ENCODE peak calls at places on chromosomes 7 and 10, in five cellular contexts. V, L, Q, C and R are unnamed samples.

GRCh38 chr7:37342665-37343471 is 105.8 kb downstream of the ELMO1 start:
- DNase-seq in V (no peak), L (peak; percentile 80), Q (no peak), C (no peak), R (no peak)

GRCh38 chr10:114519306-114519669 is 115.0 kb upstream of the AFAP1L2 start:
- DNase-seq in V (no peak), L (no peak), Q (no peak), C (peak; percentile 49), R (peak; percentile 65)

GRCh38 chr7:76225379-76225778 is 23.7 kb downstream of the SRRM3 start:
- DNase-seq in V (no peak), L (peak; percentile 41), Q (no peak), C (no peak), R (no peak)

GRCh38 chr7:137840183-137840779 is 6.5 kb downstream of the DGKI start:
- DNase-seq in V (no peak), L (no peak), Q (no peak), C (no peak), R (no peak)

GRCh38 chr10:11874568-11875182 is 51.5 kb downstream of the PROSER2 start:
- DNase-seq in V (peak; percentile 43), L (peak; percentile 61), Q (no peak), C (peak; percentile 86), R (peak; percentile 63)

GRCh38 chr7:141710301-141710700 is 2.1 kb downstream of the WEE2 start:
- DNase-seq in V (no peak), L (no peak), Q (no peak), C (no peak), R (no peak)

GRCh38 chr10:133258818-133259602 is 17.7 kb downstream of the ADAM8 start:
- DNase-seq in V (peak; percentile 76), L (peak; percentile 97), Q (peak; percentile 97), C (peak; percentile 15), R (peak; percentile 40)

GRCh38 chr10:120931423-120931822 is 80.3 kb downstream of the WDR11 start:
- DNase-seq in V (no peak), L (no peak), Q (no peak), C (no peak), R (no peak)

GRCh38 chr7:108613147-108613948 is 43.7 kb downstream of the DNAJB9 start:
- DNase-seq in V (no peak), L (no peak), Q (peak; percentile 5), C (no peak), R (no peak)

GRCh38 chr7:155232911-155233702 is 64.6 kb upstream of the INSIG1 start:
- DNase-seq in V (no peak), L (no peak), Q (no peak), C (no peak), R (no peak)

GRCh38 chr7:28623863-28624262 is 211.5 kb downstream of the CREB5 start:
- DNase-seq in V (no peak), L (no peak), Q (no peak), C (no peak), R (no peak)

GRCh38 chr7:144784943-144785342 is 50.9 kb downstream of the TPK1 start:
- DNase-seq in V (no peak), L (no peak), Q (no peak), C (no peak), R (no peak)